ENCODE peak calls at places on chromosomes 13 and 19, in seven cellular contexts. One of them, this sample, is unnamed. For H3K9me3, the result is how much of the 10 kb centered on the place peaks cover.

GRCh38 chr13:88802886-88803285 is 1131.7 kb downstream of the SLITRK5 start:
- DNase-seq in left ventricle myocardium inferior: no peak
- DNase-seq in SJSA1: no peak
- DNase-seq in AG04450: no peak
- DNase-seq in cardiac muscle cell: no peak
- DNase-seq in transverse colon: no peak
- DNase-seq in breast epithelium: no peak
- DNase-seq in this sample: no peak

GRCh38 chr13:20388184-20388583 is 137.5 kb downstream of the CRYL1 start:
- DNase-seq in breast epithelium: no peak
- DNase-seq in left ventricle myocardium inferior: no peak
- DNase-seq in AG04450: no peak
- DNase-seq in cardiac muscle cell: no peak
- DNase-seq in SJSA1: no peak
- DNase-seq in transverse colon: no peak
- DNase-seq in this sample: no peak

GRCh38 chr13:66553391-66553790 is 676.7 kb downstream of the PCDH9 start:
- DNase-seq in cardiac muscle cell: peak
- DNase-seq in breast epithelium: no peak
- DNase-seq in SJSA1: no peak
- DNase-seq in AG04450: no peak
- DNase-seq in left ventricle myocardium inferior: no peak
- DNase-seq in transverse colon: no peak
- DNase-seq in this sample: no peak

GRCh38 chr13:94031609-94032008 is 447.9 kb downstream of the DCT start:
- DNase-seq in transverse colon: no peak
- DNase-seq in cardiac muscle cell: peak
- DNase-seq in breast epithelium: no peak
- DNase-seq in left ventricle myocardium inferior: no peak
- DNase-seq in SJSA1: no peak
- DNase-seq in AG04450: no peak
- DNase-seq in this sample: no peak

GRCh38 chr19:1471514-1472107 is 7.4 kb downstream of the C19orf25 start:
- DNase-seq in SJSA1: no peak
- DNase-seq in transverse colon: no peak
- DNase-seq in breast epithelium: no peak
- DNase-seq in cardiac muscle cell: no peak
- DNase-seq in AG04450: no peak
- DNase-seq in left ventricle myocardium inferior: no peak
- DNase-seq in this sample: no peak

GRCh38 chr19:31099470-31100190 is 249.6 kb downstream of the TSHZ3 start:
- DNase-seq in transverse colon: no peak
- DNase-seq in AG04450: no peak
- DNase-seq in SJSA1: no peak
- DNase-seq in breast epithelium: no peak
- DNase-seq in left ventricle myocardium inferior: no peak
- DNase-seq in cardiac muscle cell: peak
- DNase-seq in this sample: no peak

GRCh38 chr13:98890186-98890585 is 87.7 kb downstream of the DOCK9 start:
- DNase-seq in transverse colon: no peak
- DNase-seq in breast epithelium: no peak
- DNase-seq in left ventricle myocardium inferior: no peak
- DNase-seq in AG04450: peak
- DNase-seq in cardiac muscle cell: peak
- DNase-seq in SJSA1: no peak
- DNase-seq in this sample: no peak

GRCh38 chr13:29339386-29340272 is 255.9 kb downstream of the SLC7A1 start:
- DNase-seq in transverse colon: no peak
- DNase-seq in AG04450: no peak
- DNase-seq in cardiac muscle cell: no peak
- DNase-seq in breast epithelium: no peak
- DNase-seq in left ventricle myocardium inferior: no peak
- DNase-seq in SJSA1: no peak
- DNase-seq in this sample: no peak

GRCh38 chr13:99307648-99308339 is 595 bp upstream of the GPR183 start:
- DNase-seq in left ventricle myocardium inferior: no peak
- DNase-seq in breast epithelium: no peak
- DNase-seq in transverse colon: peak
- DNase-seq in AG04450: no peak
- DNase-seq in cardiac muscle cell: peak
- DNase-seq in SJSA1: peak
- DNase-seq in this sample: no peak

GRCh38 chr13:73141292-73141771 is 82.5 kb downstream of the KLF5 start:
- DNase-seq in SJSA1: no peak
- DNase-seq in transverse colon: no peak
- DNase-seq in cardiac muscle cell: peak
- DNase-seq in breast epithelium: no peak
- DNase-seq in AG04450: no peak
- DNase-seq in left ventricle myocardium inferior: no peak
- DNase-seq in this sample: no peak

GRCh38 chr19:34639491-34640085 is 37.4 kb downstream of the SCGB2B2 start:
- DNase-seq in transverse colon: peak
- DNase-seq in breast epithelium: no peak
- DNase-seq in AG04450: peak
- DNase-seq in cardiac muscle cell: peak
- DNase-seq in left ventricle myocardium inferior: no peak
- DNase-seq in SJSA1: no peak
- DNase-seq in this sample: peak

GRCh38 chr19:7382694-7383093 is 34.0 kb downstream of the ARHGEF18 start:
- DNase-seq in AG04450: no peak
- DNase-seq in SJSA1: no peak
- DNase-seq in breast epithelium: no peak
- DNase-seq in transverse colon: no peak
- DNase-seq in cardiac muscle cell: no peak
- DNase-seq in left ventricle myocardium inferior: no peak
- DNase-seq in this sample: no peak

GRCh38 chr19:18014197-18014596 is 6.2 kb downstream of the ARRDC2 start:
- DNase-seq in cardiac muscle cell: no peak
- DNase-seq in breast epithelium: no peak
- DNase-seq in transverse colon: no peak
- DNase-seq in AG04450: no peak
- DNase-seq in SJSA1: no peak
- DNase-seq in left ventricle myocardium inferior: no peak
- DNase-seq in this sample: no peak

GRCh38 chr13:112851107-112852046 is 117.6 kb upstream of the MCF2L start:
- DNase-seq in AG04450: no peak
- DNase-seq in transverse colon: no peak
- DNase-seq in cardiac muscle cell: no peak
- DNase-seq in SJSA1: no peak
- DNase-seq in breast epithelium: no peak
- DNase-seq in left ventricle myocardium inferior: no peak
- DNase-seq in this sample: no peak

GRCh38 chr19:30704716-30705115 is 332.5 kb downstream of the ZNF536 start:
- DNase-seq in SJSA1: no peak
- DNase-seq in transverse colon: no peak
- DNase-seq in AG04450: no peak
- DNase-seq in left ventricle myocardium inferior: no peak
- DNase-seq in breast epithelium: no peak
- DNase-seq in cardiac muscle cell: no peak
- DNase-seq in this sample: no peak

GRCh38 chr19:29851769-29852521 is 40.2 kb downstream of the CCNE1 start:
- DNase-seq in breast epithelium: no peak
- DNase-seq in left ventricle myocardium inferior: no peak
- DNase-seq in SJSA1: no peak
- DNase-seq in cardiac muscle cell: no peak
- DNase-seq in AG04450: no peak
- DNase-seq in transverse colon: no peak
- DNase-seq in this sample: no peak

GRCh38 chr13:93430346-93430745 is 203.7 kb downstream of the GPC6 start:
- DNase-seq in breast epithelium: no peak
- DNase-seq in SJSA1: no peak
- DNase-seq in left ventricle myocardium inferior: no peak
- DNase-seq in AG04450: no peak
- DNase-seq in cardiac muscle cell: no peak
- DNase-seq in transverse colon: no peak
- DNase-seq in this sample: no peak

GRCh38 chr19:33261511-33262192 is 36.0 kb upstream of the SLC7A10 start:
- DNase-seq in left ventricle myocardium inferior: no peak
- DNase-seq in transverse colon: no peak
- DNase-seq in cardiac muscle cell: no peak
- DNase-seq in AG04450: no peak
- DNase-seq in breast epithelium: no peak
- DNase-seq in SJSA1: no peak
- DNase-seq in this sample: no peak

GRCh38 chr19:39362682-39363657 is 20.7 kb downstream of the SAMD4B start:
- DNase-seq in cardiac muscle cell: peak
- DNase-seq in SJSA1: no peak
- DNase-seq in breast epithelium: no peak
- DNase-seq in AG04450: no peak
- DNase-seq in transverse colon: no peak
- DNase-seq in left ventricle myocardium inferior: no peak
- DNase-seq in this sample: no peak

GRCh38 chr19:46537136-46538097 is 41.8 kb upstream of the PNMA8B start:
- DNase-seq in breast epithelium: no peak
- DNase-seq in transverse colon: peak
- DNase-seq in AG04450: no peak
- DNase-seq in cardiac muscle cell: peak
- DNase-seq in left ventricle myocardium inferior: peak
- DNase-seq in SJSA1: peak
- DNase-seq in this sample: peak

GRCh38 chr19:31064486-31064885 is 284.8 kb downstream of the TSHZ3 start:
- DNase-seq in left ventricle myocardium inferior: no peak
- DNase-seq in breast epithelium: no peak
- DNase-seq in cardiac muscle cell: no peak
- DNase-seq in SJSA1: no peak
- DNase-seq in transverse colon: no peak
- DNase-seq in AG04450: no peak
- DNase-seq in this sample: no peak

GRCh38 chr19:5354403-5354802 is 13.8 kb upstream of the PTPRS start:
- DNase-seq in cardiac muscle cell: peak
- DNase-seq in breast epithelium: no peak
- DNase-seq in transverse colon: no peak
- DNase-seq in AG04450: no peak
- DNase-seq in left ventricle myocardium inferior: no peak
- DNase-seq in SJSA1: no peak
- DNase-seq in this sample: no peak

GRCh38 chr19:14048439-14049153 is 13.3 kb downstream of the PALM3 start:
- DNase-seq in SJSA1: peak
- DNase-seq in cardiac muscle cell: peak
- DNase-seq in left ventricle myocardium inferior: peak
- DNase-seq in breast epithelium: no peak
- DNase-seq in AG04450: no peak
- DNase-seq in transverse colon: peak
- DNase-seq in this sample: peak

DNA sequence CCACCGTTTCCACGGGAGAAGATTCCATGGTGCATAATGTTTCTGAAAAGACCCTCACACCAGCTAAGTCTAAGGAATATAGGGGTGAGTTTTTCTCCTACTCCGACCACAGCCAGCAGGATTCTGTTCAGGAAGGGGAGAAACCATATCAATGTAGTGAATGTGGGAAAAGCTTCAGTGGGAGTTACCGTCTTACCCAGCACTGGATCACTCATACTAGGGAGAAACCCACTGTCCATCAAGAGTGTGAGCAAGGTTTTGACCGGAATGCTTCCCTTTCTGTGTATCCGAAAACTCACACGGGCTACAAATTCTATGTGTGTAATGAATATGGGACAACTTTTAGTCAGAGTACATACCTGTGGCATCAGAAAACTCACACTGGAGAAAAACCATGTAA is 19.1 kb downstream of the ZNF473 start:
- DNase-seq in left ventricle myocardium inferior: no peak
- DNase-seq in breast epithelium: no peak
- DNase-seq in SJSA1: no peak
- DNase-seq in transverse colon: no peak
- DNase-seq in AG04450: no peak
- DNase-seq in cardiac muscle cell: no peak
- DNase-seq in this sample: no peak
- H3K9me3 ChIP-seq in left ventricle myocardium inferior: half or more
- H3K9me3 ChIP-seq in breast epithelium: under half
- H3K9me3 ChIP-seq in SJSA1: half or more
- H3K9me3 ChIP-seq in transverse colon: under half
- H3K9me3 ChIP-seq in AG04450: half or more
- H3K9me3 ChIP-seq in cardiac muscle cell: under half
- H3K9me3 ChIP-seq in this sample: under half

GRCh38 chr19:55251296-55252081 is 7.3 kb downstream of the PPP6R1 start:
- DNase-seq in left ventricle myocardium inferior: no peak
- DNase-seq in breast epithelium: no peak
- DNase-seq in SJSA1: no peak
- DNase-seq in AG04450: no peak
- DNase-seq in cardiac muscle cell: peak
- DNase-seq in transverse colon: no peak
- DNase-seq in this sample: no peak

GRCh38 chr19:55253842-55254624 is 4.8 kb downstream of the PPP6R1 start:
- DNase-seq in transverse colon: peak
- DNase-seq in SJSA1: no peak
- DNase-seq in left ventricle myocardium inferior: no peak
- DNase-seq in breast epithelium: no peak
- DNase-seq in cardiac muscle cell: no peak
- DNase-seq in AG04450: no peak
- DNase-seq in this sample: no peak

GRCh38 chr19:55254625-55254977 is 4.2 kb downstream of the PPP6R1 start:
- DNase-seq in transverse colon: no peak
- DNase-seq in AG04450: no peak
- DNase-seq in left ventricle myocardium inferior: no peak
- DNase-seq in cardiac muscle cell: no peak
- DNase-seq in SJSA1: peak
- DNase-seq in breast epithelium: no peak
- DNase-seq in this sample: no peak

GRCh38 chr19:55253264-55253663 is 5.6 kb downstream of the PPP6R1 start:
- DNase-seq in breast epithelium: no peak
- DNase-seq in left ventricle myocardium inferior: no peak
- DNase-seq in cardiac muscle cell: no peak
- DNase-seq in transverse colon: no peak
- DNase-seq in AG04450: no peak
- DNase-seq in SJSA1: no peak
- DNase-seq in this sample: no peak

DNA sequence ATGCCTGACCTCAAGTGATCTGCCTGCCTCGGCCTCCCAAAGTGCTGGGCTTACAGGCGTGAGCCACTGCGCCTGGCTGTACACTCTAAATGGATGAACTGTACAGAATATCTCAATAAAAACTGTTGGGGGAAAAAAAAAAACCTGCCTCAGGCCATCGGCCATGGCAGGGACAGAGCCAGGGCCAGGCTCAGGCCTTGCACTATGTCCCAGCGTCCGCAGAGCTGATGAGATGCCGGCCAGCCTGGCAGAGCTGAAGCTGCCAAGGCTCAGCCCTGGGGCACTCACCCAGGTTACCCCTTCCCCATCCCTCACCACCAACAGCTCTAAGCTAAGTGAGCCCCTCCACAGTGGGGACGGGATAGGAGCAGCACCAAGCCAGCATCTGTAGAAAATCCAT is 6.1 kb downstream of the PPP6R1 start:
- DNase-seq in breast epithelium: no peak
- DNase-seq in cardiac muscle cell: no peak
- DNase-seq in left ventricle myocardium inferior: no peak
- DNase-seq in AG04450: no peak
- DNase-seq in SJSA1: no peak
- DNase-seq in transverse colon: no peak
- DNase-seq in this sample: no peak
- H3K27ac ChIP-seq in breast epithelium: no peak
- H3K27ac ChIP-seq in cardiac muscle cell: no peak
- H3K27ac ChIP-seq in left ventricle myocardium inferior: no peak
- H3K27ac ChIP-seq in AG04450: no peak
- H3K27ac ChIP-seq in SJSA1: no peak
- H3K27ac ChIP-seq in transverse colon: no peak
- H3K27ac ChIP-seq in this sample: no peak

GRCh38 chr19:40567040-40567749 is 9.5 kb upstream of the SHKBP1 start:
- DNase-seq in cardiac muscle cell: no peak
- DNase-seq in breast epithelium: no peak
- DNase-seq in SJSA1: no peak
- DNase-seq in left ventricle myocardium inferior: no peak
- DNase-seq in transverse colon: no peak
- DNase-seq in AG04450: no peak
- DNase-seq in this sample: no peak
- H3K4me3 ChIP-seq in cardiac muscle cell: peak
- H3K4me3 ChIP-seq in breast epithelium: peak
- H3K4me3 ChIP-seq in SJSA1: no peak
- H3K4me3 ChIP-seq in left ventricle myocardium inferior: peak
- H3K4me3 ChIP-seq in transverse colon: no peak
- H3K4me3 ChIP-seq in AG04450: peak
- H3K4me3 ChIP-seq in this sample: peak

GRCh38 chr13:54248306-54248705 is 1219.7 kb downstream of the OLFM4 start:
- DNase-seq in cardiac muscle cell: no peak
- DNase-seq in SJSA1: no peak
- DNase-seq in left ventricle myocardium inferior: no peak
- DNase-seq in transverse colon: no peak
- DNase-seq in AG04450: no peak
- DNase-seq in breast epithelium: no peak
- DNase-seq in this sample: no peak
- H3K9me3 ChIP-seq in cardiac muscle cell: under half
- H3K9me3 ChIP-seq in SJSA1: under half
- H3K9me3 ChIP-seq in left ventricle myocardium inferior: under half
- H3K9me3 ChIP-seq in transverse colon: under half
- H3K9me3 ChIP-seq in AG04450: under half
- H3K9me3 ChIP-seq in breast epithelium: under half
- H3K9me3 ChIP-seq in this sample: under half